ENCODE peak calls at places on chromosomes 11 and 22, in seven cellular contexts. V, O, F, W, G, S and E are unnamed samples.

GRCh38 chr11:101049813-101050212 is 79.8 kb downstream of the PGR start:
- DNase-seq in V (no peak), O (no peak), F (no peak), W (no peak), G (no peak), S (no peak), E (no peak)

GRCh38 chr22:39383841-39384625 is 15.5 kb upstream of the TAB1 start:
- DNase-seq in V (no peak), O (no peak), F (no peak), W (no peak), G (no peak), S (no peak), E (no peak)

GRCh38 chr22:19847345-19847632 is 7.4 kb downstream of the GNB1L start:
- DNase-seq in V (no peak), O (no peak), F (no peak), W (no peak), G (no peak), S (no peak), E (no peak)

GRCh38 chr11:117610045-117610444 is 187.0 kb downstream of the DSCAML1 start:
- DNase-seq in V (no peak), O (no peak), F (no peak), W (no peak), G (peak; percentile 27), S (no peak), E (no peak)

GRCh38 chr11:119149371-119150275 is 771 bp downstream of the ABCG4 start:
- DNase-seq in V (no peak), O (no peak), F (no peak), W (no peak), G (no peak), S (peak; percentile 36), E (peak; percentile 64)

GRCh38 chr11:76604652-76605241 is 65.8 kb downstream of the LRRC32 start:
- DNase-seq in V (no peak), O (peak; percentile 55), F (peak; percentile 69), W (peak; percentile 79), G (no peak), S (no peak), E (no peak)

GRCh38 chr11:73493838-73494598 is 103.9 kb downstream of the FAM168A start:
- DNase-seq in V (no peak), O (no peak), F (no peak), W (no peak), G (no peak), S (peak; percentile 11), E (no peak)

GRCh38 chr11:78318733-78319132 is 98.9 kb downstream of the GAB2 start:
- DNase-seq in V (no peak), O (no peak), F (no peak), W (no peak), G (no peak), S (no peak), E (no peak)

GRCh38 chr11:93169950-93170561 is 27.7 kb downstream of the SLC36A4 start:
- DNase-seq in V (no peak), O (no peak), F (no peak), W (no peak), G (no peak), S (peak; percentile 42), E (no peak)

GRCh38 chr11:19441752-19442553 is 201.2 kb upstream of the E2F8 start:
- DNase-seq in V (no peak), O (no peak), F (peak; percentile 27), W (peak; percentile 74), G (peak; percentile 88), S (peak; percentile 42), E (no peak)

GRCh38 chr11:9563196-9563730 is 10.2 kb upstream of the WEE1 start:
- DNase-seq in V (no peak), O (no peak), F (no peak), W (no peak), G (no peak), S (no peak), E (no peak)

GRCh38 chr22:18077087-18077638 is 627 bp upstream of the PEX26 start:
- DNase-seq in V (no peak), O (no peak), F (no peak), W (no peak), G (no peak), S (no peak), E (no peak)

GRCh38 chr11:47886096-47886495 is 37.9 kb upstream of the NUP160 start:
- DNase-seq in V (peak; percentile 12), O (no peak), F (no peak), W (no peak), G (no peak), S (no peak), E (no peak)

GRCh38 chr22:20053407-20054033 is 26.5 kb upstream of the DGCR8 start:
- DNase-seq in V (no peak), O (no peak), F (no peak), W (no peak), G (no peak), S (no peak), E (no peak)

GRCh38 chr22:44191036-44191454 is 10.3 kb downstream of the PARVG start:
- DNase-seq in V (no peak), O (peak; percentile 32), F (no peak), W (no peak), G (no peak), S (no peak), E (peak; percentile 48)

GRCh38 chr11:60786811-60787567 is 1.9 kb downstream of the MS4A10 start:
- DNase-seq in V (peak; percentile 50), O (peak; percentile 56), F (peak; percentile 79), W (peak; percentile 53), G (no peak), S (peak; percentile 57), E (no peak)

GRCh38 chr22:30855677-30856518 is 112.7 kb downstream of the MORC2 start:
- DNase-seq in V (no peak), O (no peak), F (no peak), W (peak; percentile 7), G (no peak), S (no peak), E (peak; percentile 28)
- TF ChIP-seq CTCF in V (no peak), O (no peak), F (no peak), W (no peak), G (no peak), S (no peak), E (no peak)

GRCh38 chr11:116603783-116604323 is 168.9 kb downstream of the BUD13 start:
- DNase-seq in V (no peak), O (no peak), F (no peak), W (no peak), G (no peak), S (no peak), E (no peak)
- H3K4me1 ChIP-seq in V (no peaks in the 10 kb centered on the region), O (no peaks in the 10 kb centered on the region), F (no peaks in the 10 kb centered on the region), W (no peaks in the 10 kb centered on the region), G (peaks cover 3% of the 10 kb centered on the region), S (no peaks in the 10 kb centered on the region), E (no peaks in the 10 kb centered on the region)

GRCh38 chr11:2885017-2885675 is 429 bp downstream of the CDKN1C start:
- DNase-seq in V (peak; percentile 91), O (peak; percentile 70), F (peak; percentile 63), W (peak; percentile 71), G (no peak), S (peak; percentile 79), E (peak; percentile 85)
- TF ChIP-seq CTCF in V (no peak), O (no peak), F (peak; percentile 42), W (no peak), G (peak; percentile 28), S (peak; percentile 30), E (peak; percentile 40)

DNA sequence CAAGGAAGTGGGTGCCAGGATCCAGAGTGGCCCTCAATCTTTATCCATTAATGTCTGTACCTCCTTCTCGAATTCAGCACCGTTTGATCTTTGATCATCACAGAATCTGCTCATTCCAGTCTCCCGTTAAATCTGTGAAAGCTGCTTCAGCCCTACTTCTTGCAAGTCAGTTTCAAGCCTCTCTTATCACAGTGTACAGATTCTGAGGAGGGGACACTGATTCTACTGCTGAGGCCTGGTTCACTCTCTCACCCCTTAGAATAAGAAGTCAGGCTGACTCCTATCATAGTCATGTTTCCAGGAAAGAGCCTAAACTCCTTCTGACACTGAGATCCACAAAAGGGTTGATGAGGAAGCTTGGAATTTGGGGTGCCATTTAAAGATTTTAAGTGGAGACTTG is 39.0 kb downstream of the MAML2 start:
- DNase-seq in V (no peak), O (no peak), F (no peak), W (no peak), G (no peak), S (no peak), E (no peak)
- H3K4me1 ChIP-seq in V (peaks cover 70% of the 10 kb centered on the region), O (peaks cover 59% of the 10 kb centered on the region), F (peaks cover 85% of the 10 kb centered on the region), W (peaks cover 84% of the 10 kb centered on the region), G (peaks cover 44% of the 10 kb centered on the region), S (peaks cover 28% of the 10 kb centered on the region), E (peaks cover 76% of the 10 kb centered on the region)

DNA sequence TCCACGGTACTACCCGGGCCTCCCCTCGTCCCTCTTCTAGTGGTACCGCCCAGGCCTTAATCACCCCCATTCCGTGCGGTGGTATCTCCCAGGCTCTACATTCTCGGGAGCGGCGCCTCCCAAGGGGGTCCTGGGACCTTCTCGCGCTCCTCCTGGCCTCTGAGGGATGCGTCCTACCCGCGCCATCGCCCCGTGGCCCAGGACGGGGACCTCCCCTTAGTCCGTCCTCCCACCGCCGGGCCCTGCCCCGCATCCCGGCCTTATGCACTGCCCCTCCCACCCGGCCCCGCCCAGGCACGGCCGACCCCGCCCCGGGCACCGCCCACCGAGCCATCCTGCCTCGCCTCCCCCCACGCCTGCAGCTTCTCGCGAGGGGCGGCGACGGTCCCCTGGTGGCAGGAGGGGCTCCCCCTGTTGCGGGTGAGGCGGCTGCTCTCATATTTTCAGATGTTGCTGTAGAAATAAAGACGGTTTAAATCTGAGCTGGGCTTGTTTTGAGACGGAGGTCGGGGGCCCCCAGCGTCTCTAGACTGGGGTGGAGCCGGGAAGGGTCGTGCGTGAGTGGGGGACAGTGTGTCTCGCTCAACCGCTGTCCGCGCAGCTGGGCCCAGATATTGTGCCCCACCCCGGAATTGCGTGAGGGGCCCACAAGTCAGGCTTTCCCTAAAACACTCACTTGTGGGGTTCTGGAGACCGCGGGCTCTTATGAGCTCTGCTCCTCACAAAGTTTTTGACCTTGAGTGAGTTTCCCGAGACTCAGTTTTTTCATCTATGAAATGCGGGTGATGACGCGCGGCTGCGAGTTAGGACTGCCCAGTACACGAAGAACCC is 845 bp upstream of the RAB1B start:
- DNase-seq in V (peak; percentile 97), O (peak; percentile 94), F (peak; percentile 93), W (peak; percentile 89), G (peak; percentile 73), S (peak; percentile 90), E (peak; percentile 93)
- TF ChIP-seq CTCF in V (no peak), O (no peak), F (peak; percentile 46), W (no peak), G (no peak), S (no peak), E (no peak)

GRCh38 chr22:46079861-46080821 is 70.2 kb upstream of the PPARA start:
- DNase-seq in V (peak; percentile 78), O (peak; percentile 72), F (peak; percentile 75), W (peak; percentile 67), G (no peak), S (no peak), E (peak; percentile 74)
- H3K4me1 ChIP-seq in V (peaks cover 95% of the 10 kb centered on the region), O (peaks cover 40% of the 10 kb centered on the region), F (peaks cover 100% of the 10 kb centered on the region), W (peaks cover 93% of the 10 kb centered on the region), G (peaks cover 54% of the 10 kb centered on the region), S (no peaks in the 10 kb centered on the region), E (peaks cover 71% of the 10 kb centered on the region)